ENCODE peak calls at places on chromosome 22, in six cellular contexts. P, X, E, Q, U and A are unnamed samples.

GRCh38 chr22:42993651-42994275 is 21.2 kb downstream of the PACSIN2 start:
- DNase-seq in P (no peak), X (no peak), E (no peak), Q (peak), U (peak), A (no peak)

GRCh38 chr22:18085188-18085587 is 7.4 kb downstream of the PEX26 start:
- DNase-seq in P (no peak), X (no peak), E (no peak), Q (peak), U (no peak), A (no peak)

GRCh38 chr22:38034278-38034882 is 22.8 kb upstream of the PICK1 start:
- DNase-seq in P (no peak), X (peak), E (no peak), Q (peak), U (peak), A (peak)

GRCh38 chr22:20043997-20044342 is 23.1 kb downstream of the TANGO2 start:
- DNase-seq in P (no peak), X (no peak), E (no peak), Q (no peak), U (no peak), A (no peak)

GRCh38 chr22:30887418-30887817 is 81.2 kb downstream of the MORC2 start:
- DNase-seq in P (no peak), X (no peak), E (no peak), Q (no peak), U (no peak), A (no peak)

GRCh38 chr22:20636075-20636812 is 128.8 kb downstream of the MED15 start:
- DNase-seq in P (no peak), X (no peak), E (no peak), Q (no peak), U (no peak), A (no peak)

GRCh38 chr22:48044484-48045060 is 1282.1 kb downstream of the TBC1D22A start:
- DNase-seq in P (no peak), X (no peak), E (no peak), Q (no peak), U (no peak), A (no peak)

GRCh38 chr22:36900880-36901279 is 12.5 kb upstream of the CSF2RB start:
- DNase-seq in P (no peak), X (no peak), E (no peak), Q (no peak), U (no peak), A (no peak)